ENCODE peak calls at places on chromosomes 12 and 14, in nine cellular contexts. One of them, this sample, is unnamed.

GRCh38 chr14:105487449-105487985 is 831 bp downstream of the CRIP1 start:
- DNase-seq in CD4-positive, alpha-beta memory T cell: peak
- DNase-seq in K562: no peak
- DNase-seq in OCI-LY7: no peak
- DNase-seq in fibroblast of lung: no peak
- DNase-seq in CD8-positive, alpha-beta memory T cell: peak
- DNase-seq in left ventricle myocardium inferior: peak
- DNase-seq in dorsolateral prefrontal cortex: no peak
- DNase-seq in A549: no peak
- DNase-seq in this sample: peak

GRCh38 chr12:60262378-60262777 is 666.5 kb downstream of the SLC16A7 start:
- DNase-seq in CD4-positive, alpha-beta memory T cell: no peak
- DNase-seq in K562: no peak
- DNase-seq in OCI-LY7: no peak
- DNase-seq in fibroblast of lung: no peak
- DNase-seq in CD8-positive, alpha-beta memory T cell: no peak
- DNase-seq in left ventricle myocardium inferior: no peak
- DNase-seq in dorsolateral prefrontal cortex: no peak
- DNase-seq in A549: no peak
- DNase-seq in this sample: no peak

GRCh38 chr12:99916555-99916954 is 68.2 kb downstream of the ANKS1B start:
- DNase-seq in CD4-positive, alpha-beta memory T cell: no peak
- DNase-seq in K562: no peak
- DNase-seq in OCI-LY7: no peak
- DNase-seq in fibroblast of lung: no peak
- DNase-seq in CD8-positive, alpha-beta memory T cell: no peak
- DNase-seq in left ventricle myocardium inferior: no peak
- DNase-seq in dorsolateral prefrontal cortex: no peak
- DNase-seq in A549: no peak
- DNase-seq in this sample: no peak

GRCh38 chr14:70245026-70245425 is 56.3 kb upstream of the SLC8A3 start:
- DNase-seq in CD4-positive, alpha-beta memory T cell: no peak
- DNase-seq in K562: no peak
- DNase-seq in OCI-LY7: no peak
- DNase-seq in fibroblast of lung: no peak
- DNase-seq in CD8-positive, alpha-beta memory T cell: no peak
- DNase-seq in left ventricle myocardium inferior: no peak
- DNase-seq in dorsolateral prefrontal cortex: no peak
- DNase-seq in A549: no peak
- DNase-seq in this sample: no peak

GRCh38 chr12:22986997-22987396 is 362.0 kb downstream of the ETNK1 start:
- DNase-seq in CD4-positive, alpha-beta memory T cell: no peak
- DNase-seq in K562: no peak
- DNase-seq in OCI-LY7: no peak
- DNase-seq in fibroblast of lung: no peak
- DNase-seq in CD8-positive, alpha-beta memory T cell: no peak
- DNase-seq in left ventricle myocardium inferior: no peak
- DNase-seq in dorsolateral prefrontal cortex: no peak
- DNase-seq in A549: no peak
- DNase-seq in this sample: no peak

GRCh38 chr14:56008160-56008559 is 110.1 kb upstream of the PELI2 start:
- DNase-seq in CD4-positive, alpha-beta memory T cell: no peak
- DNase-seq in K562: no peak
- DNase-seq in OCI-LY7: no peak
- DNase-seq in fibroblast of lung: no peak
- DNase-seq in CD8-positive, alpha-beta memory T cell: no peak
- DNase-seq in left ventricle myocardium inferior: no peak
- DNase-seq in dorsolateral prefrontal cortex: no peak
- DNase-seq in A549: no peak
- DNase-seq in this sample: no peak

GRCh38 chr14:65070710-65071033 is 31.6 kb downstream of the MAX start:
- DNase-seq in CD4-positive, alpha-beta memory T cell: no peak
- DNase-seq in K562: no peak
- DNase-seq in OCI-LY7: no peak
- DNase-seq in fibroblast of lung: no peak
- DNase-seq in CD8-positive, alpha-beta memory T cell: no peak
- DNase-seq in left ventricle myocardium inferior: no peak
- DNase-seq in dorsolateral prefrontal cortex: no peak
- DNase-seq in A549: no peak
- DNase-seq in this sample: no peak

GRCh38 chr12:27213304-27213703 is 30.8 kb upstream of the STK38L start:
- DNase-seq in CD4-positive, alpha-beta memory T cell: no peak
- DNase-seq in K562: no peak
- DNase-seq in OCI-LY7: no peak
- DNase-seq in fibroblast of lung: no peak
- DNase-seq in CD8-positive, alpha-beta memory T cell: no peak
- DNase-seq in left ventricle myocardium inferior: no peak
- DNase-seq in dorsolateral prefrontal cortex: no peak
- DNase-seq in A549: no peak
- DNase-seq in this sample: no peak

GRCh38 chr12:45331552-45331951 is 115.7 kb downstream of the ANO6 start:
- DNase-seq in CD4-positive, alpha-beta memory T cell: no peak
- DNase-seq in K562: no peak
- DNase-seq in OCI-LY7: no peak
- DNase-seq in fibroblast of lung: peak
- DNase-seq in CD8-positive, alpha-beta memory T cell: no peak
- DNase-seq in left ventricle myocardium inferior: no peak
- DNase-seq in dorsolateral prefrontal cortex: no peak
- DNase-seq in A549: no peak
- DNase-seq in this sample: no peak

DNA sequence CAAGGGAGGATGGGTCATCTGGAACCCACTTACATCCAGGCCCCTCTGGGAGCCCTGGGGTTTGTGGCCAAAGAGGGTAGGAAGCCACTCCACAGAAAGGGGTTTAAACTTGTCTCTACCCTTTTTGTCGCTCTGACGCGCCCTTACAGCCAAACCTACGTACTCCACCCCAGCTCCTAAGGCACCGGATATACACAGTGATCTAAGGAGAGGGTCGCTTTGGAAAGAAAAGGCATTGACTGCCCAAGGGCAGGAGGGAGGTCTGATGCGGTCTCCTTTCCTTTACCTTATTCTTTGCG is 644 bp upstream of the PRKD1 start:
- DNase-seq in CD4-positive, alpha-beta memory T cell: no peak
- DNase-seq in K562: no peak
- DNase-seq in OCI-LY7: no peak
- DNase-seq in fibroblast of lung: no peak
- DNase-seq in CD8-positive, alpha-beta memory T cell: no peak
- DNase-seq in left ventricle myocardium inferior: no peak
- DNase-seq in dorsolateral prefrontal cortex: no peak
- DNase-seq in A549: no peak
- DNase-seq in this sample: no peak
- H3K27ac ChIP-seq in CD4-positive, alpha-beta memory T cell: no peak
- H3K27ac ChIP-seq in K562: no peak
- H3K27ac ChIP-seq in OCI-LY7: no peak
- H3K27ac ChIP-seq in fibroblast of lung: no peak
- H3K27ac ChIP-seq in CD8-positive, alpha-beta memory T cell: no peak
- H3K27ac ChIP-seq in left ventricle myocardium inferior: peak
- H3K27ac ChIP-seq in dorsolateral prefrontal cortex: peak
- H3K27ac ChIP-seq in A549: peak
- H3K27ac ChIP-seq in this sample: peak

DNA sequence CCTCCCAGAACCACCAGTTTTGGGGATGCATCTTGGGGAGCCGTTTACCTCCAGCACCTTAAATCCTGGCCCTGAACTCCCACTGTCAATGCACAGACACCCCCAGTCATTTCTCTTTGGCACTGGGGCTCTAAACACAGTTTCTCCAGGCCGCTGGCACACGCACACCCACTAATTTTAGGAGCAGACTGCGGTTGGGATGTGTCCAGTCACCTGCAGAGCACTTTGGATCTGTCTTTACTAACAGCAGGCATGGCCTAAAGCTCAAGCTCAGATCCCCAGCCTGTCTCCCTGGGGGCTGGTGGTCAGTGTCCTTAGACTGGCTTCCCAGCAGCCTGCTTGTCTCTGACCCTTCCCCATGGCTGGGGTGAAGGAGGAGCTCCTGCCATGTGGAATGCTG is 49.9 kb downstream of the SYNE3 start:
- DNase-seq in CD4-positive, alpha-beta memory T cell: no peak
- DNase-seq in K562: no peak
- DNase-seq in OCI-LY7: no peak
- DNase-seq in fibroblast of lung: no peak
- DNase-seq in CD8-positive, alpha-beta memory T cell: no peak
- DNase-seq in left ventricle myocardium inferior: no peak
- DNase-seq in dorsolateral prefrontal cortex: no peak
- DNase-seq in A549: no peak
- DNase-seq in this sample: no peak
- H3K27ac ChIP-seq in CD4-positive, alpha-beta memory T cell: peak
- H3K27ac ChIP-seq in K562: no peak
- H3K27ac ChIP-seq in OCI-LY7: no peak
- H3K27ac ChIP-seq in fibroblast of lung: no peak
- H3K27ac ChIP-seq in CD8-positive, alpha-beta memory T cell: no peak
- H3K27ac ChIP-seq in left ventricle myocardium inferior: peak
- H3K27ac ChIP-seq in dorsolateral prefrontal cortex: no peak
- H3K27ac ChIP-seq in A549: no peak
- H3K27ac ChIP-seq in this sample: no peak

GRCh38 chr12:68529466-68529865 is 81.2 kb upstream of the RAP1B start:
- DNase-seq in CD4-positive, alpha-beta memory T cell: no peak
- DNase-seq in K562: no peak
- DNase-seq in OCI-LY7: no peak
- DNase-seq in fibroblast of lung: no peak
- DNase-seq in CD8-positive, alpha-beta memory T cell: no peak
- DNase-seq in left ventricle myocardium inferior: no peak
- DNase-seq in dorsolateral prefrontal cortex: no peak
- DNase-seq in A549: no peak
- DNase-seq in this sample: no peak

GRCh38 chr12:68530299-68530698 is 80.4 kb upstream of the RAP1B start:
- DNase-seq in CD4-positive, alpha-beta memory T cell: no peak
- DNase-seq in K562: no peak
- DNase-seq in OCI-LY7: no peak
- DNase-seq in fibroblast of lung: no peak
- DNase-seq in CD8-positive, alpha-beta memory T cell: no peak
- DNase-seq in left ventricle myocardium inferior: no peak
- DNase-seq in dorsolateral prefrontal cortex: no peak
- DNase-seq in A549: no peak
- DNase-seq in this sample: no peak

GRCh38 chr12:68532204-68532886 is 78.4 kb upstream of the RAP1B start:
- DNase-seq in CD4-positive, alpha-beta memory T cell: no peak
- DNase-seq in K562: no peak
- DNase-seq in OCI-LY7: no peak
- DNase-seq in fibroblast of lung: peak
- DNase-seq in CD8-positive, alpha-beta memory T cell: no peak
- DNase-seq in left ventricle myocardium inferior: no peak
- DNase-seq in dorsolateral prefrontal cortex: no peak
- DNase-seq in A549: no peak
- DNase-seq in this sample: no peak

GRCh38 chr12:68529869-68530268 is 80.8 kb upstream of the RAP1B start:
- DNase-seq in CD4-positive, alpha-beta memory T cell: no peak
- DNase-seq in K562: no peak
- DNase-seq in OCI-LY7: no peak
- DNase-seq in fibroblast of lung: no peak
- DNase-seq in CD8-positive, alpha-beta memory T cell: no peak
- DNase-seq in left ventricle myocardium inferior: no peak
- DNase-seq in dorsolateral prefrontal cortex: no peak
- DNase-seq in A549: no peak
- DNase-seq in this sample: no peak

DNA sequence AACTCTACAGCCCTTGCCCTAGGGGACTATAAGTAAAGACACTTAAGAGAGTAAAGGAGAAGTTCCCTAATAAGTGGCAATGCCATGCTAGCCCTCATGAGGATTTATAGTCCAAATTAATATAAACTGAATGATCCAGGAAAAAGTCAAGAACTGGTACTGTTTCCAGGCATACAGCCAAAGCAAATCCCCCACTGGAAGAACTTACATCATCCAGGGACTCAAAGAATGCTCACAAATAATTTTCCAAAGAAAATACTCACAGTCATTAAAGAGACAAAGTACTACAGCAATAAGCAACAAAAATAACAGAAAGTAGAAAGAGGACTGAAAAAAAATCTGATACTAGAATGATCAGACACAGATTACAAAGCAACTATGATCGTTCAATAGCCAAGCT is 79.7 kb upstream of the RAP1B start:
- DNase-seq in CD4-positive, alpha-beta memory T cell: no peak
- DNase-seq in K562: no peak
- DNase-seq in OCI-LY7: no peak
- DNase-seq in fibroblast of lung: peak
- DNase-seq in CD8-positive, alpha-beta memory T cell: no peak
- DNase-seq in left ventricle myocardium inferior: no peak
- DNase-seq in dorsolateral prefrontal cortex: no peak
- DNase-seq in A549: no peak
- DNase-seq in this sample: peak
- H3K27ac ChIP-seq in CD4-positive, alpha-beta memory T cell: no peak
- H3K27ac ChIP-seq in K562: no peak
- H3K27ac ChIP-seq in OCI-LY7: no peak
- H3K27ac ChIP-seq in fibroblast of lung: no peak
- H3K27ac ChIP-seq in CD8-positive, alpha-beta memory T cell: no peak
- H3K27ac ChIP-seq in left ventricle myocardium inferior: peak
- H3K27ac ChIP-seq in dorsolateral prefrontal cortex: no peak
- H3K27ac ChIP-seq in A549: peak
- H3K27ac ChIP-seq in this sample: peak

GRCh38 chr12:106067606-106068205 is 71.0 kb downstream of the NUAK1 start:
- DNase-seq in CD4-positive, alpha-beta memory T cell: no peak
- DNase-seq in K562: no peak
- DNase-seq in OCI-LY7: no peak
- DNase-seq in fibroblast of lung: no peak
- DNase-seq in CD8-positive, alpha-beta memory T cell: no peak
- DNase-seq in left ventricle myocardium inferior: no peak
- DNase-seq in dorsolateral prefrontal cortex: no peak
- DNase-seq in A549: no peak
- DNase-seq in this sample: no peak
- H3K27ac ChIP-seq in CD4-positive, alpha-beta memory T cell: no peak
- H3K27ac ChIP-seq in K562: no peak
- H3K27ac ChIP-seq in OCI-LY7: no peak
- H3K27ac ChIP-seq in fibroblast of lung: no peak
- H3K27ac ChIP-seq in CD8-positive, alpha-beta memory T cell: no peak
- H3K27ac ChIP-seq in left ventricle myocardium inferior: no peak
- H3K27ac ChIP-seq in dorsolateral prefrontal cortex: no peak
- H3K27ac ChIP-seq in A549: no peak
- H3K27ac ChIP-seq in this sample: no peak

DNA sequence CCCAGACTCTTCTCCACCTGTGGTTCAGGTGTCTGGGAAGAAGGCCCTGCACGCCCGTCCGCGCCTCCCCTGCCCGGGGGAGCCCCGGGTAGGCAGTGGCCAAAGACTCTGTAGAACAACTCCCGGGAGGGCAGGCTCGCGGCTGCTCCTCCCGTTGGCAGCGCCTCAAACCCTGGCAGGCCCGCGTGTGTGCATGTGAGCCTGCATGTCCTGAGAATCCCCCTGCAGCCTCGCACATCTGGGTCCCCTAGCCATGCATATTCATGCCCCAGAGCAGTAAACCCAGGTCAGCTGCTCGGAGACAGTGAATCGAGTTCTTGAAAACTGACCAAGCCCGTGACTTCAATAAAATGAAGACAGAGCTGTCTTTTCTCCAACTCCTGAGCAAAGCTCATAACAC is 165.9 kb downstream of the MON2 start:
- DNase-seq in CD4-positive, alpha-beta memory T cell: no peak
- DNase-seq in K562: no peak
- DNase-seq in OCI-LY7: no peak
- DNase-seq in fibroblast of lung: peak
- DNase-seq in CD8-positive, alpha-beta memory T cell: no peak
- DNase-seq in left ventricle myocardium inferior: peak
- DNase-seq in dorsolateral prefrontal cortex: no peak
- DNase-seq in A549: no peak
- DNase-seq in this sample: peak
- H3K27ac ChIP-seq in CD4-positive, alpha-beta memory T cell: no peak
- H3K27ac ChIP-seq in K562: no peak
- H3K27ac ChIP-seq in OCI-LY7: no peak
- H3K27ac ChIP-seq in fibroblast of lung: peak
- H3K27ac ChIP-seq in CD8-positive, alpha-beta memory T cell: no peak
- H3K27ac ChIP-seq in left ventricle myocardium inferior: peak
- H3K27ac ChIP-seq in dorsolateral prefrontal cortex: no peak
- H3K27ac ChIP-seq in A549: peak
- H3K27ac ChIP-seq in this sample: peak

GRCh38 chr12:53048033-53048779 is 1.7 kb upstream of the TNS2 start:
- DNase-seq in CD4-positive, alpha-beta memory T cell: no peak
- DNase-seq in K562: no peak
- DNase-seq in OCI-LY7: no peak
- DNase-seq in fibroblast of lung: no peak
- DNase-seq in CD8-positive, alpha-beta memory T cell: no peak
- DNase-seq in left ventricle myocardium inferior: peak
- DNase-seq in dorsolateral prefrontal cortex: no peak
- DNase-seq in A549: peak
- DNase-seq in this sample: peak
- H3K27ac ChIP-seq in CD4-positive, alpha-beta memory T cell: peak
- H3K27ac ChIP-seq in K562: peak
- H3K27ac ChIP-seq in OCI-LY7: no peak
- H3K27ac ChIP-seq in fibroblast of lung: peak
- H3K27ac ChIP-seq in CD8-positive, alpha-beta memory T cell: no peak
- H3K27ac ChIP-seq in left ventricle myocardium inferior: peak
- H3K27ac ChIP-seq in dorsolateral prefrontal cortex: peak
- H3K27ac ChIP-seq in A549: peak
- H3K27ac ChIP-seq in this sample: peak

This sample was measured in tibial artery.